ENCODE peak calls at places on chromosomes 7 and 10, in seven cellular contexts. V, D, N, F, G, S and U are unnamed samples.

GRCh38 chr10:12482586-12482985 is 133.2 kb downstream of the CAMK1D start:
- DNase-seq in S (no peak), N (peak; percentile 76), V (no peak), D (no peak), F (peak; percentile 82), G (no peak), U (peak; percentile 77)

GRCh38 chr7:119929891-119930290 is 343.1 kb upstream of the KCND2 start:
- DNase-seq in G (no peak), F (no peak), D (no peak), S (no peak), N (no peak), V (no peak), U (no peak)

GRCh38 chr7:42932861-42933591 is 850 bp downstream of the MRPL32 start:
- DNase-seq in G (no peak), S (peak; percentile 6), F (peak; percentile 63), N (peak; percentile 39), D (no peak), V (no peak), U (peak; percentile 65)

GRCh38 chr10:33930079-33930478 is 595.6 kb upstream of the NRP1 start:
- DNase-seq in G (no peak), D (no peak), S (no peak), F (no peak), V (no peak), N (no peak), U (no peak)

GRCh38 chr10:26486985-26487850 is 49.1 kb downstream of the APBB1IP start:
- DNase-seq in F (peak; percentile 22), N (no peak), D (no peak), G (peak; percentile 34), V (peak; percentile 64), S (no peak), U (no peak)

GRCh38 chr7:132270517-132270916 is 305.8 kb downstream of the PLXNA4 start:
- DNase-seq in N (peak; percentile 71), S (no peak), D (no peak), G (no peak), F (no peak), V (no peak), U (no peak)

GRCh38 chr10:106267591-106267990 is 896.9 kb downstream of the SORCS1 start:
- DNase-seq in V (no peak), F (no peak), G (peak; percentile 0), S (no peak), D (no peak), N (no peak), U (no peak)

GRCh38 chr7:102024005-102024768 is 206.8 kb downstream of the CUX1 start:
- DNase-seq in S (no peak), N (no peak), V (no peak), F (peak; percentile 31), G (no peak), D (no peak), U (no peak)